ENCODE peak calls at places on chromosome 14, in seven cellular contexts. L is CD4-positive, alpha-beta T cell; I is mesothelial cell of epicardium; T is germinal center; D is central memory CD4-positive, alpha-beta T cell; S is NCI-H510A treated with DMSO at 0.1 percent for 48 hours; N is heart right ventricle. Q is an unnamed sample.

GRCh38 chr14:95463173-95463901 is 53.1 kb downstream of the SYNE3 start:
- DNase-seq in L (peak; percentile 57), I (no peak), T (no peak), D (peak; percentile 75), S (peak; percentile 84), N (no peak), Q (no peak)

GRCh38 chr14:105176513-105176912 is 4.6 kb downstream of the NUDT14 start:
- DNase-seq in L (no peak), I (no peak), T (no peak), D (no peak), S (no peak), N (no peak), Q (no peak)

GRCh38 chr14:101499080-101499479 is 62.2 kb upstream of the DIO3 start:
- DNase-seq in L (no peak), I (no peak), T (no peak), D (no peak), S (no peak), N (no peak), Q (peak; percentile 15)

GRCh38 chr14:80434574-80435321 is 223.4 kb upstream of the DIO2 start:
- DNase-seq in L (no peak), I (no peak), T (no peak), D (no peak), S (no peak), N (no peak), Q (no peak)

GRCh38 chr14:104280902-104281767 is 142.7 kb downstream of the KIF26A start:
- DNase-seq in L (no peak), I (peak; percentile 14), T (no peak), D (no peak), S (no peak), N (no peak), Q (no peak)

GRCh38 chr14:51318777-51319176 is 78.7 kb downstream of the TMX1 start:
- DNase-seq in L (no peak), I (no peak), T (no peak), D (no peak), S (no peak), N (no peak), Q (no peak)

GRCh38 chr14:76282581-76282980 is 93.4 kb upstream of the ESRRB start:
- DNase-seq in L (no peak), I (no peak), T (no peak), D (no peak), S (no peak), N (no peak), Q (no peak)

GRCh38 chr14:94882401-94882800 is 112.5 kb upstream of the GSC start:
- DNase-seq in L (no peak), I (no peak), T (no peak), D (no peak), S (no peak), N (no peak), Q (no peak)

GRCh38 chr14:87772854-87773253 is 220.1 kb downstream of the GALC start:
- DNase-seq in L (no peak), I (no peak), T (no peak), D (no peak), S (no peak), N (no peak), Q (no peak)

GRCh38 chr14:91636604-91637003 is 95.3 kb downstream of the CATSPERB start:
- DNase-seq in L (no peak), I (no peak), T (no peak), D (no peak), S (no peak), N (no peak), Q (no peak)

GRCh38 chr14:84458881-84459280 is 1071.1 kb upstream of the FLRT2 start:
- DNase-seq in L (no peak), I (no peak), T (no peak), D (no peak), S (no peak), N (no peak), Q (no peak)

GRCh38 chr14:100524233-100524932 is 62.8 kb downstream of the BEGAIN start:
- DNase-seq in L (no peak), I (no peak), T (no peak), D (no peak), S (no peak), N (no peak), Q (no peak)

GRCh38 chr14:51295666-51296263 is 55.7 kb downstream of the TMX1 start:
- DNase-seq in L (no peak), I (no peak), T (no peak), D (no peak), S (no peak), N (no peak), Q (no peak)

GRCh38 chr14:72801841-72802587 is 91.9 kb downstream of the DPF3 start:
- DNase-seq in L (no peak), I (no peak), T (no peak), D (no peak), S (no peak), N (no peak), Q (no peak)

GRCh38 chr14:74647061-74647833 is 35.2 kb upstream of the LTBP2 start:
- DNase-seq in L (no peak), I (no peak), T (no peak), D (no peak), S (no peak), N (no peak), Q (no peak)

GRCh38 chr14:61877050-61877390 is 114.8 kb downstream of the SNAPC1 start:
- DNase-seq in L (no peak), I (no peak), T (no peak), D (no peak), S (no peak), N (no peak), Q (no peak)

GRCh38 chr14:60805881-60806569 is 71.5 kb downstream of the MNAT1 start:
- DNase-seq in L (no peak), I (no peak), T (no peak), D (no peak), S (no peak), N (no peak), Q (no peak)

GRCh38 chr14:64965356-64966000 is 6.7 kb downstream of the RAB15 start:
- DNase-seq in L (no peak), I (no peak), T (no peak), D (no peak), S (no peak), N (no peak), Q (no peak)

GRCh38 chr14:64423987-64424386 is 35.8 kb downstream of the MTHFD1 start:
- DNase-seq in L (no peak), I (no peak), T (no peak), D (no peak), S (no peak), N (no peak), Q (no peak)

GRCh38 chr14:105498430-105499255 is 7.6 kb downstream of the TEDC1 start:
- DNase-seq in L (no peak), I (no peak), T (no peak), D (no peak), S (no peak), N (no peak), Q (no peak)

GRCh38 chr14:73283592-73284379 is 46.5 kb downstream of the PAPLN start:
- DNase-seq in L (no peak), I (no peak), T (no peak), D (no peak), S (peak; percentile 38), N (no peak), Q (no peak)

GRCh38 chr14:24426912-24427536 is 2.4 kb downstream of the CBLN3 start:
- DNase-seq in L (no peak), I (no peak), T (no peak), D (no peak), S (peak; percentile 53), N (no peak), Q (no peak)

GRCh38 chr14:65419593-65420252 is 7.2 kb downstream of the FUT8 start:
- DNase-seq in L (no peak), I (no peak), T (no peak), D (no peak), S (no peak), N (no peak), Q (no peak)

GRCh38 chr14:72480465-72481243 is 413.2 kb downstream of the DPF3 start:
- DNase-seq in L (no peak), I (no peak), T (no peak), D (no peak), S (no peak), N (no peak), Q (no peak)

GRCh38 chr14:39175445-39176262 is 600 bp downstream of the PNN start:
- DNase-seq in L (peak; percentile 4), I (no peak), T (peak; percentile 53), D (no peak), S (no peak), N (no peak), Q (no peak)

GRCh38 chr14:82182646-82183045 is 649.0 kb upstream of the SEL1L start:
- DNase-seq in L (no peak), I (no peak), T (no peak), D (no peak), S (no peak), N (no peak), Q (no peak)

GRCh38 chr14:33884916-33885315 is 66.0 kb downstream of the EGLN3 start:
- DNase-seq in L (no peak), I (no peak), T (no peak), D (no peak), S (no peak), N (no peak), Q (no peak)

Q was measured in left cardiac atrium.